ENCODE peak calls at places on chromosome 10, in seven cellular contexts. W is mammary epithelial cell; N is Peyer's patch; C is CD4-positive, alpha-beta T cell; H is lower lobe of right lung; T is B cell; V is foreskin fibroblast. B is an unnamed sample.

GRCh38 chr10:78736926-78737618 is 331.7 kb upstream of the ZMIZ1 start:
- DNase-seq in V (no peak), N (no peak), T (no peak), H (no peak), C (no peak), W (no peak), B (no peak)

GRCh38 chr10:52959810-52960209 is 187.2 kb upstream of the MBL2 start:
- DNase-seq in H (no peak), N (no peak), T (no peak), V (no peak), W (no peak), C (no peak), B (no peak)

GRCh38 chr10:5523796-5524574 is 776 bp upstream of the CALML3 start:
- DNase-seq in H (no peak), V (no peak), W (no peak), T (no peak), C (no peak), N (peak), B (no peak)

GRCh38 chr10:130190737-130191115 is 54.5 kb downstream of the GLRX3 start:
- DNase-seq in W (no peak), C (no peak), V (no peak), N (no peak), T (no peak), H (no peak), B (no peak)

GRCh38 chr10:132627736-132628512 is 90.3 kb downstream of the INPP5A start:
- DNase-seq in V (peak), T (peak), C (no peak), W (no peak), H (peak), N (peak), B (no peak)

GRCh38 chr10:50558368-50558767 is 65.4 kb downstream of the SGMS1 start:
- DNase-seq in C (no peak), N (no peak), W (no peak), H (no peak), V (no peak), T (no peak), B (no peak)

GRCh38 chr10:58590152-58590551 is 77.5 kb downstream of the BICC1 start:
- DNase-seq in T (no peak), W (peak), C (no peak), V (peak), N (no peak), H (no peak), B (no peak)

GRCh38 chr10:124250506-124250905 is 157.1 kb upstream of the CHST15 start:
- DNase-seq in N (no peak), H (peak), W (no peak), T (no peak), V (no peak), C (no peak), B (no peak)

GRCh38 chr10:17435187-17435586 is 19.2 kb downstream of the ST8SIA6 start:
- DNase-seq in N (no peak), W (no peak), T (no peak), V (no peak), H (no peak), C (no peak), B (no peak)

GRCh38 chr10:87771871-87772500 is 46.0 kb downstream of the ATAD1 start:
- DNase-seq in W (peak), V (peak), H (no peak), C (no peak), N (no peak), T (no peak), B (no peak)

GRCh38 chr10:124657806-124658205 is 86.4 kb downstream of the FAM53B start:
- DNase-seq in N (no peak), T (no peak), W (no peak), V (peak), H (no peak), C (no peak), B (peak)

DNA sequence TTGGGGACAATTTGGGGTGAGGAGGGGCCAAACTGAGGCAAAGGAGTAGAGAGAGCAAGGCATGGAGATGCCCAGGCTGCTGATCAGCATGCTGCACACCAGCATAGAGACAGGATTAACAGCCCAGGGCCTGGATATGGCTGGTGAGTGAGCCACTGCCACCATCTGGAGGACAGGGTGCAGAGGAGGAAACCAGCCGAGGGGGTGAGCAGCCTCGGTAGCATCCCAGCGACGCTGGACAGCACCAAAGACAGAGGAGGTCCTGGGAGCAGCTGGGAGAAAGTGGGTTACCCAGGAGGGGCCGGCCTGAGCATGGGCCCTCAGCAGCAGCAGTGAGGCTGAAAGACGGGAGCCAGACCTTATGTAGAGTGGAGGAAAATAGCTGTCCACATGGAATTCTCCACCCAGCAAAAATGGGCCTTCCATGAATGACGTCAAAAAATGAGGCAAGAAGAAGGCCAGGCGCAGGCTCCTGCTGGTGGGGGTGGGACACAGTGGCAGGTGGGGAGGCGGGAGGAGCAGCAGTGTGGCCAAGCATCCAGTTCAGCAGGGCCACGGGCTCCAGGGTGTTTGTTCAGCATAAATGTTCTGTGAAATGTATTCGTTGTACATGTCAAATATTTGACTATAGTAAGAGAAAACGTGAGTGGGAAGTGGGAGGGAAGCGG is 16.7 kb downstream of the RET start:
- DNase-seq in C (no peak), H (no peak), T (no peak), W (peak), V (peak), N (no peak), B (no peak)
- TF ChIP-seq CTCF in C (no peak), H (no peak), T (no peak), W (peak), V (no peak), N (no peak), B (no peak)

DNA sequence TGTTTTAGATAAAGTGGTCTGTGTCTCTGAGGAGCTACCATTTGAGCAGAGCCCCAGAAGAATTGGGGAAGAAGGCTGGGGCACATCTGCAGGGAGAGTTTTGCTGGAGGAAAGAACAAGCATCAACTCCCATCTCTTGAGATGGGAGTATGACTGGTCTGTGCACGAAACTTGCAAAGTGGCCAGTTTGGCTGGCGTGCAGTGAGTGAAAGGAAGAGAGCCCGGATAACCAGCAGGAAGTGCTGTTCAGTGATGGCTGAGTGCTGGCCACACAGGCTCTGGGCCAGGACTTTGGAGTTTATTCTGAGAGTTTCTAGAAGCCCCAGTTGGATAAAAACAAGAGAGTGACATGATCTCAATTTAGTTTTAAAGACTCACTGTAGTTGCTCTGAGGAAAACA is 34.4 kb upstream of the SVIL start:
- DNase-seq in H (no peak), V (no peak), T (no peak), N (no peak), C (no peak), W (peak), B (no peak)
- TF ChIP-seq CTCF in H (no peak), V (no peak), T (no peak), N (no peak), C (no peak), W (no peak), B (no peak)

GRCh38 chr10:34205452-34205851 is 609.6 kb downstream of the PARD3 start:
- DNase-seq in W (no peak), C (no peak), H (peak), T (no peak), V (no peak), N (no peak), B (no peak)
- TF ChIP-seq CTCF in W (no peak), C (no peak), H (no peak), T (no peak), V (no peak), N (no peak), B (no peak)

DNA sequence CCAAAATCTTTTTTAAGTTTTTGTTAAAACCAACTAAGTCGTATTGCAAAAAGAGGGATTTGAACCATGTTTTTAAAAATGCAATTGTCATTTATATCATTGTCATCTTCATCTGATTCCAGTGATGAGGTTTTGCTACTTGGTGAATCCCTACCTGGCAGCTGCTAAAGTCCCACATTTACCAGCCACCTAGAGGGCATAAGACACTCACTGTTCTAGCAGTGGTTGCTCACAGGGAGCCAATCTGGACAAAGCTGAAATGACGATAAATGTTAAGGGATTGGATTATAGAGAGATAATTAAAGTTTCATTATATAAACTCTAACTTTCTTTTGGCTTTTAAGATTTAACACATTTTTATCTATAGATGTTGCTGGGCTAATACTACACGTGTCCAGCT is 18.7 kb downstream of the KIFBP start:
- DNase-seq in V (no peak), W (no peak), H (no peak), T (no peak), N (no peak), C (no peak), B (no peak)
- TF ChIP-seq CTCF in V (no peak), W (no peak), H (no peak), T (no peak), N (no peak), C (no peak), B (no peak)

GRCh38 chr10:96500519-96500918 is 13.2 kb downstream of the TLL2 start:
- DNase-seq in C (no peak), H (no peak), V (no peak), N (no peak), W (no peak), T (no peak), B (no peak)

GRCh38 chr10:96500050-96500449 is 13.7 kb downstream of the TLL2 start:
- DNase-seq in T (no peak), N (no peak), H (no peak), W (no peak), C (no peak), V (no peak), B (no peak)

GRCh38 chr10:96502561-96503267 is 11.0 kb downstream of the TLL2 start:
- DNase-seq in T (no peak), W (peak), C (no peak), V (no peak), N (no peak), H (no peak), B (no peak)

GRCh38 chr10:96505150-96506136 is 8.3 kb downstream of the TLL2 start:
- DNase-seq in H (no peak), V (no peak), C (no peak), N (no peak), W (peak), T (no peak), B (no peak)

GRCh38 chr10:96501985-96502384 is 11.7 kb downstream of the TLL2 start:
- DNase-seq in N (no peak), C (no peak), H (no peak), T (no peak), V (no peak), W (peak), B (no peak)
- TF ChIP-seq CTCF in N (no peak), C (no peak), H (no peak), T (no peak), V (no peak), W (no peak), B (no peak)

GRCh38 chr10:115856580-115856979 is 416.4 kb downstream of the GFRA1 start:
- DNase-seq in N (no peak), W (peak), V (no peak), H (no peak), C (no peak), T (no peak), B (no peak)
- TF ChIP-seq CTCF in N (no peak), W (no peak), V (no peak), H (no peak), C (no peak), T (no peak), B (no peak)

GRCh38 chr10:31353574-31353973 is 34.6 kb downstream of the ZEB1 start:
- DNase-seq in T (no peak), C (no peak), N (no peak), W (peak), H (no peak), V (peak), B (no peak)
- TF ChIP-seq CTCF in T (peak), C (peak), N (peak), W (peak), H (no peak), V (no peak), B (no peak)

GRCh38 chr10:104120903-104121484 is 977 bp upstream of the SFR1 start:
- DNase-seq in N (peak), W (peak), C (peak), T (peak), V (peak), H (peak), B (peak)

GRCh38 chr10:104122273-104123107 is 519 bp downstream of the SFR1 start:
- DNase-seq in V (no peak), C (no peak), T (no peak), H (no peak), N (no peak), W (no peak), B (no peak)

GRCh38 chr10:104121485-104122272 is at the start of gene SFR1:
- DNase-seq in H (peak), W (peak), N (peak), T (peak), V (peak), C (peak), B (peak)

GRCh38 chr10:104120512-104120902 is 1.5 kb upstream of the SFR1 start:
- DNase-seq in W (no peak), V (no peak), T (no peak), N (no peak), H (no peak), C (no peak), B (no peak)

DNA sequence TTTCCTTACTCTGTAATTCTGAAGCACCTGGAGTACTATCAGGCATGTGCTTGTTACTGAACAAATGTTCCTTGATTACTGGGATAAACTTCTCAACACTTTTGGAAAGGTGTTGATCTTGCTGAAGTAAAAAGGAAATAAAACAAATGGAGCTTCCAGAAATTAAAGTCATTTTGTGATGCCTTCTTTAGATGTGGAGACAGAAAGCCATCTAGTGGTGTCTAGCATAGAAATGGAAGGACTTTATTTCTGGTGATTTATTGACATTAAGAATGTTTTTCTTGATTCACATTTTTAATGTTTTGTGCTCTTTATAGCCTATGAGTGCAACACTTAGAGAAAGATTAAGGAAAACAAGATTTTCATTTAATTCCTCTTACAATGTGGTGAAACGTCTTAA is 1.4 kb downstream of the SFR1 start:
- DNase-seq in H (no peak), N (no peak), V (peak), C (no peak), W (peak), T (no peak), B (no peak)
- TF ChIP-seq CTCF in H (peak), N (no peak), V (peak), C (peak), W (peak), T (no peak), B (no peak)

GRCh38 chr10:12382956-12383531 is 33.7 kb downstream of the CAMK1D start:
- DNase-seq in N (no peak), V (no peak), C (no peak), H (no peak), T (no peak), W (no peak), B (no peak)

GRCh38 chr10:12381536-12382156 is 32.3 kb downstream of the CAMK1D start:
- DNase-seq in C (no peak), V (no peak), N (no peak), H (no peak), W (no peak), T (no peak), B (no peak)

GRCh38 chr10:12377891-12378290 is 28.5 kb downstream of the CAMK1D start:
- DNase-seq in C (no peak), W (no peak), N (no peak), T (no peak), V (no peak), H (no peak), B (peak)

GRCh38 chr10:12382157-12382548 is 32.8 kb downstream of the CAMK1D start:
- DNase-seq in W (no peak), N (no peak), T (no peak), V (no peak), H (no peak), C (no peak), B (no peak)

DNA sequence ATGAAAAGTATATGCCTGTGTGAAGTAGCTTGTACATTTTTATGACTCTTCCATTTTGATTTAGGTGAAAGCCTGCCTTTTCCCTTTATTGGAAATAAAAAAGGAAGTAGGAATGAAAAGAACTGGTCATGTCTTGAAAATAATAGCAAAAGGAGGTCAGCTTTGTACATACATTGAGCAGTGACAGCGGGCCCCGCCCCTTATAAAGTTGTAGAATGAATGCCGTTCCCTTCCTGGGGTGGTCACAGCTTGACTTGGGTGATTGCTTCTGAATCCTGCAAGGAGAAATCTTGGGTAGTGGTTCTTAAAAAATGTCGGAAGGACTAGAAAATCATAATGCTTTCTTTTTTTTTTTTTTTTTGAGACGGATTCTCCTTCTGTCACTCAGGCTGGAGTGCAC is 31.7 kb downstream of the CAMK1D start:
- DNase-seq in N (no peak), H (no peak), T (no peak), V (no peak), C (no peak), W (no peak), B (no peak)
- TF ChIP-seq CTCF in N (no peak), H (no peak), T (no peak), V (no peak), C (no peak), W (no peak), B (no peak)